ENCODE peak calls at places on chromosomes 12 and 14, in eight cellular contexts. E, H, Z, R, C, J, K and V are unnamed samples.

GRCh38 chr12:117970334-117970733 is 1.5 kb upstream of the KSR2 start:
- DNase-seq in E (no peak), K (no peak), J (no peak), R (no peak), H (no peak), Z (no peak), C (no peak), V (no peak)

GRCh38 chr12:112430929-112431328 is 12.2 kb downstream of the PTPN11 start:
- DNase-seq in C (no peak), H (no peak), R (no peak), E (no peak), J (no peak), K (no peak), Z (no peak), V (no peak)

GRCh38 chr12:46253544-46254162 is 15.2 kb downstream of the SLC38A1 start:
- DNase-seq in E (no peak), R (no peak), J (no peak), K (no peak), H (no peak), Z (no peak), C (no peak), V (no peak)

GRCh38 chr14:90645842-90646443 is 170.3 kb downstream of the TTC7B start:
- DNase-seq in H (no peak), J (no peak), E (no peak), Z (no peak), R (peak), K (no peak), C (no peak), V (no peak)

GRCh38 chr14:105124837-105125222 is 43.7 kb downstream of the JAG2 start:
- DNase-seq in C (no peak), H (no peak), J (no peak), R (no peak), E (no peak), Z (no peak), K (no peak), V (no peak)

GRCh38 chr14:55807536-55807935 is 227.5 kb downstream of the KTN1 start:
- DNase-seq in H (no peak), K (no peak), R (peak), C (no peak), E (no peak), J (no peak), Z (no peak), V (no peak)

GRCh38 chr12:57238854-57239554 is 9.5 kb downstream of the SHMT2 start:
- DNase-seq in Z (peak), E (peak), K (peak), H (peak), C (peak), R (peak), J (peak), V (peak)

GRCh38 chr14:58428011-58428807 is 690 bp downstream of the KIAA0586 start:
- DNase-seq in E (no peak), J (no peak), R (peak), C (peak), H (peak), Z (peak), K (no peak), V (no peak)

GRCh38 chr14:31229638-31230229 is 22.1 kb upstream of the HECTD1 start:
- DNase-seq in C (peak), J (no peak), E (no peak), K (no peak), R (no peak), H (peak), Z (peak), V (no peak)

GRCh38 chr12:12384601-12385321 is 27.9 kb downstream of the BORCS5 start:
- DNase-seq in E (no peak), H (no peak), J (peak), R (no peak), C (no peak), K (no peak), Z (no peak), V (peak)

GRCh38 chr14:97456958-97457357 is 659.8 kb downstream of the VRK1 start:
- DNase-seq in Z (peak), H (no peak), R (no peak), C (peak), J (peak), E (no peak), K (no peak), V (no peak)

GRCh38 chr14:39492267-39492666 is 60.0 kb upstream of the FBXO33 start:
- DNase-seq in K (no peak), H (peak), E (no peak), R (no peak), Z (peak), C (peak), J (no peak), V (no peak)